ENCODE peak calls at places on chromosomes 4 and X, in four cellular contexts. One of them, this sample, is unnamed.

GRCh38 chr4:134365852-134366251 is 164.3 kb upstream of the PABPC4L start:
- DNase-seq in A549: no peak
- DNase-seq in K562: no peak
- DNase-seq in HepG2: no peak
- DNase-seq in this sample: no peak

GRCh38 chr4:82380344-82380743 is 6.6 kb upstream of the HNRNPD start:
- DNase-seq in A549: no peak
- DNase-seq in K562: no peak
- DNase-seq in HepG2: no peak
- DNase-seq in this sample: no peak

GRCh38 chr4:153538408-153539057 is 72.4 kb downstream of the TMEM131L start:
- DNase-seq in A549: no peak
- DNase-seq in K562: no peak
- DNase-seq in HepG2: no peak
- DNase-seq in this sample: no peak

GRCh38 chr4:20832821-20833220 is 132.6 kb downstream of the PACRGL start:
- DNase-seq in A549: no peak
- DNase-seq in K562: no peak
- DNase-seq in HepG2: no peak
- DNase-seq in this sample: no peak

GRCh38 chr4:5186584-5187170 is 135.4 kb downstream of the STK32B start:
- DNase-seq in A549: no peak
- DNase-seq in K562: no peak
- DNase-seq in HepG2: no peak
- DNase-seq in this sample: no peak

GRCh38 chrX:4936315-4936714 is 1222.9 kb upstream of the PRKX start:
- DNase-seq in A549: no peak
- DNase-seq in K562: no peak
- DNase-seq in HepG2: no peak
- DNase-seq in this sample: no peak

GRCh38 chr4:168848977-168849687 is 160.9 kb downstream of the CBR4 start:
- DNase-seq in A549: no peak
- DNase-seq in K562: no peak
- DNase-seq in HepG2: no peak
- DNase-seq in this sample: no peak

GRCh38 chrX:70079297-70079696 is 17.0 kb downstream of the OTUD6A start:
- DNase-seq in A549: no peak
- DNase-seq in K562: no peak
- DNase-seq in HepG2: no peak
- DNase-seq in this sample: no peak

GRCh38 chr4:121100093-121100775 is 27.9 kb upstream of the NDNF start:
- DNase-seq in A549: no peak
- DNase-seq in K562: no peak
- DNase-seq in HepG2: no peak
- DNase-seq in this sample: no peak

GRCh38 chrX:48539345-48540014 is at the start of gene TBC1D25:
- DNase-seq in A549: peak
- DNase-seq in K562: peak
- DNase-seq in HepG2: peak
- DNase-seq in this sample: peak

GRCh38 chr4:25792200-25792791 is 70.5 kb downstream of the SEL1L3 start:
- DNase-seq in A549: peak
- DNase-seq in K562: peak
- DNase-seq in HepG2: peak
- DNase-seq in this sample: no peak

GRCh38 chr4:182192511-182193181 is 50.6 kb upstream of the TENM3 start:
- DNase-seq in A549: no peak
- DNase-seq in K562: no peak
- DNase-seq in HepG2: no peak
- DNase-seq in this sample: no peak

GRCh38 chr4:98318521-98318920 is 57.3 kb downstream of the RAP1GDS1 start:
- DNase-seq in A549: no peak
- DNase-seq in K562: no peak
- DNase-seq in HepG2: peak
- DNase-seq in this sample: no peak

GRCh38 chrX:134821370-134821769 is 163.1 kb upstream of the PLAC1 start:
- DNase-seq in A549: no peak
- DNase-seq in K562: no peak
- DNase-seq in HepG2: no peak
- DNase-seq in this sample: no peak
- TF ChIP-seq CHD4 in A549: no peak
- TF ChIP-seq CHD4 in K562: no peak
- TF ChIP-seq CHD4 in HepG2: no peak
- TF ChIP-seq CHD4 in this sample: no peak

GRCh38 chrX:72475952-72476668 is 96.5 kb downstream of the HDAC8 start:
- DNase-seq in A549: no peak
- DNase-seq in K562: no peak
- DNase-seq in HepG2: no peak
- DNase-seq in this sample: no peak

GRCh38 chrX:72477787-72478186 is 94.9 kb downstream of the HDAC8 start:
- DNase-seq in A549: no peak
- DNase-seq in K562: no peak
- DNase-seq in HepG2: no peak
- DNase-seq in this sample: no peak

GRCh38 chrX:72478853-72479252 is 93.8 kb downstream of the HDAC8 start:
- DNase-seq in A549: no peak
- DNase-seq in K562: no peak
- DNase-seq in HepG2: peak
- DNase-seq in this sample: no peak

GRCh38 chrX:72479324-72480274 is 93.0 kb downstream of the HDAC8 start:
- DNase-seq in A549: no peak
- DNase-seq in K562: no peak
- DNase-seq in HepG2: peak
- DNase-seq in this sample: no peak

GRCh38 chrX:72478351-72478750 is 94.3 kb downstream of the HDAC8 start:
- DNase-seq in A549: no peak
- DNase-seq in K562: no peak
- DNase-seq in HepG2: no peak
- DNase-seq in this sample: no peak
- TF ChIP-seq HDAC2 in A549: no peak
- TF ChIP-seq HDAC2 in K562: no peak
- TF ChIP-seq HDAC2 in HepG2: no peak
- TF ChIP-seq HDAC2 in this sample: no peak

GRCh38 chrX:17831255-17831654 is 29.8 kb downstream of the RAI2 start:
- DNase-seq in A549: no peak
- DNase-seq in K562: no peak
- DNase-seq in HepG2: no peak
- DNase-seq in this sample: no peak
- TF ChIP-seq CHD4 in A549: no peak
- TF ChIP-seq CHD4 in K562: no peak
- TF ChIP-seq CHD4 in HepG2: no peak
- TF ChIP-seq CHD4 in this sample: no peak

DNA sequence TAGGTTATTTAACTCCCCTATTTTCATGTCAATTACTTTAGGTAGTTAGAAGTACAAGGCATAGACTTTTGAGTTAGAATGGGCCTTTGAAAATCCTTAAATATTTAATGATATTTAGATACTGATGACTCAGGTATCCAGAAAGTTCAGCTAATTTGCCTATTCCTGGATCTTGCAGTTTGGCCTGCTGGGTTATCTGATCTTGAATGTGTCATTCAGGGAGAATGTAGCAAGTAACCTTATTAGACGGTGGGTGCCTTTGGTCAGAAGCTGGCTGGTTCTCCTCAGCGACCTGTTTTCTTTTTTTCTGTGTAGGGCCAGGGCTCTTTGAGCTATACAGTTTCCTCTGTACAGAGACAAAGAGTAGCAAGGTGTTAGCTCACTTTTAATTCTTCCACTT is 42.0 kb downstream of the MTM1 start:
- DNase-seq in A549: no peak
- DNase-seq in K562: no peak
- DNase-seq in HepG2: no peak
- DNase-seq in this sample: no peak
- TF ChIP-seq HDAC2 in A549: no peak
- TF ChIP-seq HDAC2 in K562: no peak
- TF ChIP-seq HDAC2 in HepG2: no peak
- TF ChIP-seq HDAC2 in this sample: no peak

GRCh38 chr4:188989371-188989770 is 850.1 kb downstream of the TRIML1 start:
- DNase-seq in A549: no peak
- DNase-seq in K562: no peak
- DNase-seq in HepG2: no peak
- DNase-seq in this sample: no peak
- TF ChIP-seq CHD4 in A549: no peak
- TF ChIP-seq CHD4 in K562: no peak
- TF ChIP-seq CHD4 in HepG2: no peak
- TF ChIP-seq CHD4 in this sample: no peak

GRCh38 chr4:176286728-176287127 is 17.7 kb upstream of the ASB5 start:
- DNase-seq in A549: no peak
- DNase-seq in K562: no peak
- DNase-seq in HepG2: no peak
- DNase-seq in this sample: no peak
- TF ChIP-seq HDAC2 in A549: no peak
- TF ChIP-seq HDAC2 in K562: no peak
- TF ChIP-seq HDAC2 in HepG2: no peak
- TF ChIP-seq HDAC2 in this sample: no peak

This sample was measured in GM12878.